ENCODE peak calls at places on chromosomes 7 and 10, in seven cellular contexts. K is naive B cell; J is RWPE1; G is fibroblast of mammary gland; A is B cell; D is NK-92 treated with Interleukin-12 subunit alpha and Interleukin-12 subunit beta, amount 100 ng/mL, for 24 hours; B is NAMALWA. W is an unnamed sample.

GRCh38 chr10:49298990-49299815 is at the start of gene C10orf71:
- DNase-seq in K (no peak), J (no peak), G (no peak), A (no peak), D (no peak), B (peak; percentile 53), W (no peak)

GRCh38 chr7:42096681-42097637 is 140.1 kb downstream of the GLI3 start:
- DNase-seq in K (no peak), J (no peak), G (peak; percentile 54), A (no peak), D (no peak), B (no peak), W (no peak)

GRCh38 chr7:151745090-151745638 is 131.8 kb downstream of the PRKAG2 start:
- DNase-seq in K (no peak), J (peak; percentile 51), G (peak; percentile 88), A (no peak), D (peak; percentile 33), B (no peak), W (peak; percentile 94)

GRCh38 chr10:78350286-78350685 is 316.6 kb downstream of the RPS24 start:
- DNase-seq in K (no peak), J (no peak), G (no peak), A (no peak), D (no peak), B (no peak), W (no peak)

GRCh38 chr7:98771519-98772241 is 98.1 kb downstream of the TMEM130 start:
- DNase-seq in K (no peak), J (no peak), G (peak; percentile 73), A (no peak), D (no peak), B (peak; percentile 26), W (no peak)

GRCh38 chr10:31157125-31157983 is 125.7 kb upstream of the ZNF438 start:
- DNase-seq in K (no peak), J (no peak), G (peak; percentile 90), A (no peak), D (no peak), B (no peak), W (no peak)

GRCh38 chr10:121459279-121459764 is 138.9 kb downstream of the FGFR2 start:
- DNase-seq in K (no peak), J (no peak), G (no peak), A (no peak), D (no peak), B (no peak), W (no peak)

GRCh38 chr10:92880233-92880861 is 32.0 kb downstream of the EXOC6 start:
- DNase-seq in K (peak; percentile 43), J (peak; percentile 39), G (peak; percentile 60), A (no peak), D (no peak), B (peak; percentile 68), W (peak; percentile 39)

GRCh38 chr10:86963341-86963919 is 4.9 kb upstream of the ADIRF start:
- DNase-seq in K (no peak), J (no peak), G (no peak), A (no peak), D (no peak), B (no peak), W (no peak)

GRCh38 chr10:95031659-95032058 is 37.6 kb downstream of the CYP2C8 start:
- DNase-seq in K (no peak), J (no peak), G (no peak), A (no peak), D (no peak), B (no peak), W (no peak)

GRCh38 chr7:133044722-133045473 is 37.0 kb downstream of the CHCHD3 start:
- DNase-seq in K (no peak), J (no peak), G (no peak), A (no peak), D (no peak), B (no peak), W (no peak)

GRCh38 chr10:103792547-103792946 is 62.8 kb downstream of the SH3PXD2A start:
- DNase-seq in K (no peak), J (peak; percentile 48), G (peak; percentile 67), A (no peak), D (no peak), B (no peak), W (no peak)

GRCh38 chr7:47548546-47548945 is 33.4 kb downstream of the TNS3 start:
- DNase-seq in K (no peak), J (no peak), G (no peak), A (no peak), D (no peak), B (no peak), W (no peak)

GRCh38 chr7:82442492-82443043 is 1.0 kb downstream of the CACNA2D1 start:
- DNase-seq in K (no peak), J (peak; percentile 5), G (peak; percentile 19), A (no peak), D (no peak), B (no peak), W (no peak)

GRCh38 chr10:14742815-14743214 is 31.9 kb downstream of the FAM107B start:
- DNase-seq in K (peak; percentile 70), J (no peak), G (no peak), A (peak; percentile 72), D (no peak), B (peak; percentile 81), W (no peak)

GRCh38 chr10:101441539-101442455 is 87.8 kb downstream of the BTRC start:
- DNase-seq in K (peak; percentile 4), J (peak; percentile 79), G (peak; percentile 77), A (no peak), D (no peak), B (peak; percentile 79), W (peak; percentile 61)

GRCh38 chr7:85512802-85513201 is 325.9 kb upstream of the SEMA3D start:
- DNase-seq in K (no peak), J (no peak), G (no peak), A (no peak), D (no peak), B (no peak), W (no peak)

GRCh38 chr10:11014671-11015141 is 3.0 kb upstream of the CELF2 start:
- DNase-seq in K (no peak), J (no peak), G (no peak), A (no peak), D (no peak), B (no peak), W (no peak)

GRCh38 chr7:135353832-135354231 is 120.2 kb downstream of the STRA8 start:
- DNase-seq in K (no peak), J (no peak), G (peak; percentile 25), A (no peak), D (no peak), B (no peak), W (no peak)

GRCh38 chr7:98643232-98643985 is 26.3 kb downstream of the NPTX2 start:
- DNase-seq in K (no peak), J (no peak), G (no peak), A (no peak), D (no peak), B (peak; percentile 64), W (no peak)

W was measured in LoVo.